ENCODE peak calls at places on chromosomes 3 and 15, in five cellular contexts. One of them, this sample, is unnamed. For H3K4me1, the result is how much of the 10 kb centered on the place peaks cover.

GRCh38 chr15:70142322-70143191 is 44.8 kb upstream of the TLE3 start:
- DNase-seq in GM23338: no peak
- DNase-seq in endothelial cell of umbilical vein: peak
- DNase-seq in lower lobe of right lung: peak
- DNase-seq in breast epithelium: no peak
- DNase-seq in this sample: no peak

GRCh38 chr3:26369133-26369532 is 253.4 kb upstream of the LRRC3B start:
- DNase-seq in endothelial cell of umbilical vein: no peak
- DNase-seq in lower lobe of right lung: no peak
- DNase-seq in GM23338: peak
- DNase-seq in breast epithelium: no peak
- DNase-seq in this sample: no peak

GRCh38 chr3:125110016-125110875 is 54.4 kb upstream of the HEG1 start:
- DNase-seq in GM23338: no peak
- DNase-seq in endothelial cell of umbilical vein: no peak
- DNase-seq in lower lobe of right lung: no peak
- DNase-seq in breast epithelium: no peak
- DNase-seq in this sample: no peak

GRCh38 chr3:29143151-29143550 is 137.7 kb upstream of the RBMS3 start:
- DNase-seq in endothelial cell of umbilical vein: peak
- DNase-seq in breast epithelium: no peak
- DNase-seq in GM23338: no peak
- DNase-seq in lower lobe of right lung: no peak
- DNase-seq in this sample: no peak

GRCh38 chr3:61417352-61417751 is 144.0 kb upstream of the PTPRG start:
- DNase-seq in lower lobe of right lung: no peak
- DNase-seq in breast epithelium: no peak
- DNase-seq in GM23338: no peak
- DNase-seq in endothelial cell of umbilical vein: no peak
- DNase-seq in this sample: no peak

GRCh38 chr15:67835349-67836133 is 4.3 kb downstream of the RNU6-1 start:
- DNase-seq in lower lobe of right lung: no peak
- DNase-seq in endothelial cell of umbilical vein: no peak
- DNase-seq in GM23338: peak
- DNase-seq in breast epithelium: no peak
- DNase-seq in this sample: no peak

GRCh38 chr3:168024537-168024941 is 71.2 kb downstream of the GOLIM4 start:
- DNase-seq in endothelial cell of umbilical vein: peak
- DNase-seq in lower lobe of right lung: no peak
- DNase-seq in breast epithelium: no peak
- DNase-seq in GM23338: no peak
- DNase-seq in this sample: no peak

GRCh38 chr15:58040117-58040516 is 25.4 kb downstream of the ALDH1A2 start:
- DNase-seq in endothelial cell of umbilical vein: no peak
- DNase-seq in breast epithelium: no peak
- DNase-seq in GM23338: no peak
- DNase-seq in lower lobe of right lung: no peak
- DNase-seq in this sample: no peak

GRCh38 chr3:138003069-138003468 is 6.9 kb upstream of the CLDN18 start:
- DNase-seq in GM23338: no peak
- DNase-seq in lower lobe of right lung: no peak
- DNase-seq in breast epithelium: no peak
- DNase-seq in endothelial cell of umbilical vein: no peak
- DNase-seq in this sample: no peak

GRCh38 chr15:77798847-77799246 is 166.1 kb upstream of the LINGO1 start:
- DNase-seq in endothelial cell of umbilical vein: no peak
- DNase-seq in breast epithelium: no peak
- DNase-seq in lower lobe of right lung: no peak
- DNase-seq in GM23338: no peak
- DNase-seq in this sample: no peak

GRCh38 chr3:170423001-170423615 is 4.4 kb downstream of the CLDN11 start:
- DNase-seq in endothelial cell of umbilical vein: no peak
- DNase-seq in breast epithelium: no peak
- DNase-seq in GM23338: no peak
- DNase-seq in lower lobe of right lung: no peak
- DNase-seq in this sample: no peak

GRCh38 chr15:69576035-69576526 is 123.5 kb downstream of the RPLP1 start:
- DNase-seq in lower lobe of right lung: peak
- DNase-seq in breast epithelium: peak
- DNase-seq in GM23338: peak
- DNase-seq in endothelial cell of umbilical vein: peak
- DNase-seq in this sample: peak

GRCh38 chr3:45446706-45447105 is 58.3 kb downstream of the LARS2 start:
- DNase-seq in breast epithelium: no peak
- DNase-seq in lower lobe of right lung: no peak
- DNase-seq in GM23338: no peak
- DNase-seq in endothelial cell of umbilical vein: peak
- DNase-seq in this sample: no peak

GRCh38 chr15:39291690-39292089 is 289.2 kb upstream of the THBS1 start:
- DNase-seq in GM23338: no peak
- DNase-seq in lower lobe of right lung: no peak
- DNase-seq in breast epithelium: no peak
- DNase-seq in endothelial cell of umbilical vein: no peak
- DNase-seq in this sample: no peak

GRCh38 chr3:176848431-176849214 is 348.7 kb downstream of the TBL1XR1 start:
- DNase-seq in endothelial cell of umbilical vein: no peak
- DNase-seq in lower lobe of right lung: no peak
- DNase-seq in breast epithelium: no peak
- DNase-seq in GM23338: no peak
- DNase-seq in this sample: no peak

GRCh38 chr3:164458986-164459385 is 619.3 kb downstream of the SI start:
- DNase-seq in GM23338: no peak
- DNase-seq in lower lobe of right lung: no peak
- DNase-seq in endothelial cell of umbilical vein: no peak
- DNase-seq in breast epithelium: no peak
- DNase-seq in this sample: no peak

GRCh38 chr3:61381745-61382392 is 130.6 kb upstream of the FHIT start:
- DNase-seq in lower lobe of right lung: no peak
- DNase-seq in GM23338: peak
- DNase-seq in endothelial cell of umbilical vein: peak
- DNase-seq in breast epithelium: no peak
- DNase-seq in this sample: no peak

GRCh38 chr3:197891-198491 is 1.4 kb downstream of the CHL1 start:
- DNase-seq in breast epithelium: no peak
- DNase-seq in endothelial cell of umbilical vein: no peak
- DNase-seq in GM23338: peak
- DNase-seq in lower lobe of right lung: peak
- DNase-seq in this sample: no peak

GRCh38 chr3:128878556-128879124 is 780 bp upstream of the ACAD9 start:
- DNase-seq in lower lobe of right lung: no peak
- DNase-seq in endothelial cell of umbilical vein: peak
- DNase-seq in GM23338: peak
- DNase-seq in breast epithelium: no peak
- DNase-seq in this sample: peak

GRCh38 chr3:16056210-16056607 is 118.3 kb upstream of the GALNT15 start:
- DNase-seq in GM23338: no peak
- DNase-seq in endothelial cell of umbilical vein: peak
- DNase-seq in breast epithelium: peak
- DNase-seq in lower lobe of right lung: no peak
- DNase-seq in this sample: peak

GRCh38 chr15:34652726-34653033 is 69.2 kb upstream of the GOLGA8B start:
- DNase-seq in breast epithelium: no peak
- DNase-seq in endothelial cell of umbilical vein: peak
- DNase-seq in GM23338: no peak
- DNase-seq in lower lobe of right lung: no peak
- DNase-seq in this sample: no peak

GRCh38 chr15:61621146-61621545 is 392.0 kb upstream of the RORA start:
- DNase-seq in endothelial cell of umbilical vein: peak
- DNase-seq in breast epithelium: peak
- DNase-seq in GM23338: peak
- DNase-seq in lower lobe of right lung: no peak
- DNase-seq in this sample: no peak

GRCh38 chr3:130081371-130081881 is at the start of gene ALG1L2:
- DNase-seq in GM23338: no peak
- DNase-seq in endothelial cell of umbilical vein: peak
- DNase-seq in lower lobe of right lung: no peak
- DNase-seq in breast epithelium: no peak
- DNase-seq in this sample: no peak

DNA sequence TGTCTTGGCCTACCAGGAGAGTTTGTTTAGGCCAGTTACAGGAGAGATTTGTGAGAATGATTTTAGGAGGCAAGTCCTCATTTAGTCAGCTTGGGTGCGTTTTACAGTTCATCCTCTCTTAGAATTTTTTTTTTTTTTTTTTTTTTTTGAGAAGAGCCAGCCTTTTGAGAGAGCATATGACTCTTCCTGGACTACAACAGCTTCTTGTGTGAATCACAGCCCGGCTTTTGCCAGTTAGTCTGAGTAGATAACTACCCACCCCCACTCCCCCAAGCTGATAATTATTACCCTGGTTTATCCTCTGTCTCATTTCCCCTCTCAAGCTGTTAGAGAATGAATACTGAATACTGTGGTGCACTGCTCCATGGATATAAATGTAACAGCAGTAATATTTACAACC is 7.8 kb downstream of the CHD2 start:
- DNase-seq in GM23338: no peak
- DNase-seq in breast epithelium: no peak
- DNase-seq in endothelial cell of umbilical vein: peak
- DNase-seq in lower lobe of right lung: no peak
- DNase-seq in this sample: no peak
- H3K4me1 ChIP-seq in GM23338: under half
- H3K4me1 ChIP-seq in breast epithelium: under half
- H3K4me1 ChIP-seq in endothelial cell of umbilical vein: half or more
- H3K4me1 ChIP-seq in lower lobe of right lung: half or more
- H3K4me1 ChIP-seq in this sample: half or more

DNA sequence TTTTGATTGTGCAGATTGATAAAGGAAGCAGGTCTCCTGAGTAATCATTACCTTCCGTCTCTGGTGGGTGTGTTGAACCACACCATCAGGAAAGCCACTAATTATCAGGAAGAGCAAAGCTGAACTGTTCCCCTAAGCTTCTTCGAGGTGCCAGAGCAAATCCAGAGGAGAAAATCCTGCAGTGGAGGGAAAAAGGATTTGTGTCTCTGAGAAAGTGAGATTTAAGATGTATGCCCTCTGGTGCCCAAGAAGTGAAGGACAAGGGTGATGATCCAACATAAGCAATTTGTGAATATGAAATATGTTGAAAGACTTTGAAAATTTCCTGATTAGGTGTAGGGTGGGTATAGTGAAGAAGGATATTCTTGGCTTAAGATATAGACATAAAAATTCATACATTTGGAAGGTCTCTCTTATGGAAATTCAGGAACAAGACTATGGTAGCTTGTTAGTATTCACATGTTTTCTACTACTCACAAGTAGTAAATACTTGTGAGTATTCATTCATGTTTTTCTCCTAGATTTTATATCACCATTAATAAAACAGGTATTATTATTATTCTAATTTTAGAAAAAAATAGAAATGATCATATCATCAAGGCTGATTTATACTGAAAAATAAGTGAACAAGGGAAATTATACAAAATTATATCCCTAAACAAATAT is 34.8 kb downstream of the COMMD2 start:
- DNase-seq in GM23338: peak
- DNase-seq in breast epithelium: peak
- DNase-seq in endothelial cell of umbilical vein: peak
- DNase-seq in lower lobe of right lung: no peak
- DNase-seq in this sample: peak
- H3K27ac ChIP-seq in GM23338: no peak
- H3K27ac ChIP-seq in breast epithelium: no peak
- H3K27ac ChIP-seq in endothelial cell of umbilical vein: no peak
- H3K27ac ChIP-seq in lower lobe of right lung: no peak
- H3K27ac ChIP-seq in this sample: no peak

DNA sequence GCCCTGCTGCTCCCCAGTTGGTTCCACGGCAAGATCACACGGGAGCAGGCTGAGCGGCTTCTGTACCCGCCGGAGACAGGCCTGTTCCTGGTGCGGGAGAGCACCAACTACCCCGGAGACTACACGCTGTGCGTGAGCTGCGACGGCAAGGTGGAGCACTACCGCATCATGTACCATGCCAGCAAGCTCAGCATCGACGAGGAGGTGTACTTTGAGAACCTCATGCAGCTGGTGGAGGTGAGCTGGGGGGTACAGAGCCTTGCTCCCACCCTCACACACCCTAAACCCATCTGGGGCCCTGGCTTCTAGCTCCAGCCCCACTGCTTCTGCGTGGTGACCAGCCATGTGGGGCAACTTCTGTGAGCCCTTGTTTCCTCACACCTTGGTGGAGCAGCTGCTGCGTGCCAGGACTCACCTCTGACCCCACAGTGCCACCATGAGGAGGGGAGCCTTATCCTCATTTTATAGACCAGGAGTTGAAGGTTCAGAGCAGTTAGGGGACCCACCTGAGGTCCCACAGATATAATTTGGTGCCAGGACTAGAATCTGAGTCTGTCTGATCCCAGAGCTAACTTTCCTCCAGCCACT is 13.3 kb upstream of the LMAN1L start:
- DNase-seq in breast epithelium: no peak
- DNase-seq in lower lobe of right lung: no peak
- DNase-seq in endothelial cell of umbilical vein: no peak
- DNase-seq in GM23338: no peak
- DNase-seq in this sample: no peak
- H3K4me1 ChIP-seq in breast epithelium: under half
- H3K4me1 ChIP-seq in lower lobe of right lung: under half
- H3K4me1 ChIP-seq in endothelial cell of umbilical vein: under half
- H3K4me1 ChIP-seq in GM23338: under half
- H3K4me1 ChIP-seq in this sample: under half

GRCh38 chr3:71219744-71220638 is 363.5 kb downstream of the FOXP1 start:
- DNase-seq in GM23338: no peak
- DNase-seq in lower lobe of right lung: no peak
- DNase-seq in endothelial cell of umbilical vein: no peak
- DNase-seq in breast epithelium: no peak
- DNase-seq in this sample: no peak
- H3K27ac ChIP-seq in GM23338: no peak
- H3K27ac ChIP-seq in lower lobe of right lung: no peak
- H3K27ac ChIP-seq in endothelial cell of umbilical vein: no peak
- H3K27ac ChIP-seq in breast epithelium: no peak
- H3K27ac ChIP-seq in this sample: no peak